ENCODE peak calls at places on chromosome 7, in eight cellular contexts. L is right cardiac atrium; D is hypothalamus; M is stromal cell of bone marrow; J is COR-L47; T is left colon; V is CD8-positive, alpha-beta memory T cell; U is GM20000. C is an unnamed sample.

GRCh38 chr7:91468231-91468630 is 204.0 kb downstream of the FZD1 start:
- DNase-seq in J (no peak), D (no peak), U (no peak), L (no peak), V (no peak), T (no peak), M (no peak), C (no peak)

GRCh38 chr7:155477469-155477868 is 19.5 kb downstream of the EN2 start:
- DNase-seq in L (no peak), M (no peak), U (no peak), J (no peak), T (no peak), V (no peak), D (no peak), C (no peak)

GRCh38 chr7:29116361-29116760 is 30.0 kb downstream of the CPVL start:
- DNase-seq in D (no peak), L (no peak), T (no peak), J (no peak), U (no peak), V (no peak), M (no peak), C (no peak)

GRCh38 chr7:29398011-29398410 is 165.6 kb upstream of the PRR15 start:
- DNase-seq in L (no peak), U (no peak), J (peak), T (no peak), M (no peak), D (no peak), V (no peak), C (no peak)

GRCh38 chr7:84092207-84092606 is 102.4 kb downstream of the SEMA3A start:
- DNase-seq in M (no peak), J (no peak), D (no peak), L (no peak), V (peak), T (no peak), U (no peak), C (no peak)

GRCh38 chr7:91846436-91846835 is 34.1 kb downstream of the MTERF1 start:
- DNase-seq in T (no peak), M (peak), J (no peak), U (no peak), L (no peak), D (no peak), V (no peak), C (no peak)

GRCh38 chr7:75842836-75843446 is 29.3 kb upstream of the CCL24 start:
- DNase-seq in L (no peak), V (no peak), D (no peak), M (peak), J (no peak), U (peak), T (no peak), C (no peak)

GRCh38 chr7:135706858-135707569 is 21.0 kb downstream of the SLC13A4 start:
- DNase-seq in U (no peak), D (no peak), M (no peak), V (no peak), J (no peak), T (no peak), L (no peak), C (no peak)

GRCh38 chr7:150570712-150571465 is 3.7 kb downstream of the GIMAP4 start:
- DNase-seq in L (no peak), U (no peak), D (no peak), V (no peak), T (no peak), M (no peak), J (no peak), C (no peak)

GRCh38 chr7:36683111-36683510 is 41.2 kb downstream of the AOAH start:
- DNase-seq in T (no peak), D (no peak), U (no peak), L (no peak), J (no peak), M (no peak), V (no peak), C (no peak)

GRCh38 chr7:37645276-37646040 is 38.1 kb upstream of the GPR141 start:
- DNase-seq in T (no peak), J (no peak), U (no peak), M (no peak), L (no peak), D (no peak), V (no peak), C (no peak)

C was measured in nucleus accumbens.